ENCODE peak calls at places on chromosome 2, in four cellular contexts. One of them, this sample, is unnamed.

GRCh38 chr2:210269148-210269547 is 43.9 kb upstream of the ACADL start:
- DNase-seq in CD4-positive, CD25-positive, alpha-beta regulatory T cell: no peak
- DNase-seq in CD8-positive, alpha-beta memory T cell: no peak
- DNase-seq in uterus: no peak
- DNase-seq in this sample: no peak

GRCh38 chr2:173124441-173124840 is 48.8 kb downstream of the MAP3K20 start:
- DNase-seq in uterus: no peak
- DNase-seq in CD4-positive, CD25-positive, alpha-beta regulatory T cell: no peak
- DNase-seq in CD8-positive, alpha-beta memory T cell: no peak
- DNase-seq in this sample: no peak

GRCh38 chr2:222440670-222441422 is 16.5 kb downstream of the SGPP2 start:
- DNase-seq in CD4-positive, CD25-positive, alpha-beta regulatory T cell: no peak
- DNase-seq in uterus: peak; percentile 50
- DNase-seq in CD8-positive, alpha-beta memory T cell: no peak
- DNase-seq in this sample: no peak

GRCh38 chr2:113276906-113277425 is 1.8 kb downstream of the PAX8 start:
- DNase-seq in CD4-positive, CD25-positive, alpha-beta regulatory T cell: no peak
- DNase-seq in CD8-positive, alpha-beta memory T cell: no peak
- DNase-seq in uterus: no peak
- DNase-seq in this sample: no peak

GRCh38 chr2:233764761-233765160 is 4.7 kb downstream of the UGT1A1 start:
- DNase-seq in CD4-positive, CD25-positive, alpha-beta regulatory T cell: no peak
- DNase-seq in uterus: no peak
- DNase-seq in CD8-positive, alpha-beta memory T cell: no peak
- DNase-seq in this sample: no peak

GRCh38 chr2:63023444-63023843 is 27.2 kb upstream of the OTX1 start:
- DNase-seq in uterus: no peak
- DNase-seq in CD8-positive, alpha-beta memory T cell: no peak
- DNase-seq in CD4-positive, CD25-positive, alpha-beta regulatory T cell: peak; percentile 11
- DNase-seq in this sample: no peak

GRCh38 chr2:146873056-146873455 is 971.8 kb upstream of the ACVR2A start:
- DNase-seq in CD8-positive, alpha-beta memory T cell: no peak
- DNase-seq in uterus: no peak
- DNase-seq in CD4-positive, CD25-positive, alpha-beta regulatory T cell: no peak
- DNase-seq in this sample: no peak

GRCh38 chr2:84646514-84646913 is 130.2 kb downstream of the DNAH6 start:
- DNase-seq in CD8-positive, alpha-beta memory T cell: no peak
- DNase-seq in CD4-positive, CD25-positive, alpha-beta regulatory T cell: no peak
- DNase-seq in uterus: no peak
- DNase-seq in this sample: no peak

GRCh38 chr2:12507295-12507694 is 209.4 kb upstream of the TRIB2 start:
- DNase-seq in CD4-positive, CD25-positive, alpha-beta regulatory T cell: peak; percentile 87
- DNase-seq in CD8-positive, alpha-beta memory T cell: peak; percentile 52
- DNase-seq in uterus: no peak
- DNase-seq in this sample: no peak

GRCh38 chr2:63768051-63768450 is 73.6 kb upstream of the UGP2 start:
- DNase-seq in uterus: no peak
- DNase-seq in CD4-positive, CD25-positive, alpha-beta regulatory T cell: no peak
- DNase-seq in CD8-positive, alpha-beta memory T cell: no peak
- DNase-seq in this sample: no peak

GRCh38 chr2:128421286-128421685 is 102.6 kb upstream of the HS6ST1 start:
- DNase-seq in uterus: no peak
- DNase-seq in CD8-positive, alpha-beta memory T cell: no peak
- DNase-seq in CD4-positive, CD25-positive, alpha-beta regulatory T cell: no peak
- DNase-seq in this sample: no peak

GRCh38 chr2:164644036-164644700 is 22.9 kb upstream of the GRB14 start:
- DNase-seq in uterus: no peak
- DNase-seq in CD4-positive, CD25-positive, alpha-beta regulatory T cell: no peak
- DNase-seq in CD8-positive, alpha-beta memory T cell: no peak
- DNase-seq in this sample: no peak

GRCh38 chr2:55500025-55500424 is 19.5 kb upstream of the CFAP36 start:
- DNase-seq in CD8-positive, alpha-beta memory T cell: no peak
- DNase-seq in uterus: no peak
- DNase-seq in CD4-positive, CD25-positive, alpha-beta regulatory T cell: no peak
- DNase-seq in this sample: no peak

GRCh38 chr2:22855081-22855480 is 529.9 kb upstream of the KLHL29 start:
- DNase-seq in CD8-positive, alpha-beta memory T cell: no peak
- DNase-seq in uterus: no peak
- DNase-seq in CD4-positive, CD25-positive, alpha-beta regulatory T cell: no peak
- DNase-seq in this sample: no peak

GRCh38 chr2:12738112-12738485 is 21.4 kb downstream of the TRIB2 start:
- DNase-seq in uterus: no peak
- DNase-seq in CD8-positive, alpha-beta memory T cell: no peak
- DNase-seq in CD4-positive, CD25-positive, alpha-beta regulatory T cell: no peak
- DNase-seq in this sample: no peak

GRCh38 chr2:6896930-6897759 is 19.6 kb downstream of the RSAD2 start:
- DNase-seq in uterus: no peak
- DNase-seq in CD8-positive, alpha-beta memory T cell: peak; percentile 32
- DNase-seq in CD4-positive, CD25-positive, alpha-beta regulatory T cell: peak; percentile 54
- DNase-seq in this sample: no peak

GRCh38 chr2:187580462-187581124 is 26.4 kb upstream of the TFPI start:
- DNase-seq in uterus: no peak
- DNase-seq in CD4-positive, CD25-positive, alpha-beta regulatory T cell: peak; percentile 24
- DNase-seq in CD8-positive, alpha-beta memory T cell: no peak
- DNase-seq in this sample: no peak

GRCh38 chr2:54331095-54331835 is 75.2 kb upstream of the TSPYL6 start:
- DNase-seq in CD8-positive, alpha-beta memory T cell: no peak
- DNase-seq in CD4-positive, CD25-positive, alpha-beta regulatory T cell: no peak
- DNase-seq in uterus: no peak
- DNase-seq in this sample: no peak

GRCh38 chr2:74778381-74779371 is 55.3 kb upstream of the HK2 start:
- DNase-seq in CD8-positive, alpha-beta memory T cell: no peak
- DNase-seq in uterus: no peak
- DNase-seq in CD4-positive, CD25-positive, alpha-beta regulatory T cell: no peak
- DNase-seq in this sample: no peak

GRCh38 chr2:17427401-17427800 is 90.8 kb downstream of the RAD51AP2 start:
- DNase-seq in CD8-positive, alpha-beta memory T cell: no peak
- DNase-seq in CD4-positive, CD25-positive, alpha-beta regulatory T cell: no peak
- DNase-seq in uterus: no peak
- DNase-seq in this sample: no peak

GRCh38 chr2:170610615-170611014 is 104.5 kb upstream of the SP5 start:
- DNase-seq in CD4-positive, CD25-positive, alpha-beta regulatory T cell: no peak
- DNase-seq in uterus: no peak
- DNase-seq in CD8-positive, alpha-beta memory T cell: no peak
- DNase-seq in this sample: no peak

GRCh38 chr2:5673861-5674240 is 18.3 kb upstream of the SOX11 start:
- DNase-seq in CD4-positive, CD25-positive, alpha-beta regulatory T cell: no peak
- DNase-seq in uterus: no peak
- DNase-seq in CD8-positive, alpha-beta memory T cell: no peak
- DNase-seq in this sample: no peak

GRCh38 chr2:29322011-29322410 is 206.8 kb downstream of the CLIP4 start:
- DNase-seq in CD8-positive, alpha-beta memory T cell: no peak
- DNase-seq in CD4-positive, CD25-positive, alpha-beta regulatory T cell: no peak
- DNase-seq in uterus: no peak
- DNase-seq in this sample: no peak

GRCh38 chr2:174325932-174326879 is 8.5 kb upstream of the SP9 start:
- DNase-seq in CD8-positive, alpha-beta memory T cell: no peak
- DNase-seq in CD4-positive, CD25-positive, alpha-beta regulatory T cell: peak; percentile 12
- DNase-seq in uterus: peak; percentile 20
- DNase-seq in this sample: peak; percentile 59

GRCh38 chr2:229454934-229455631 is 184.0 kb upstream of the PID1 start:
- DNase-seq in CD4-positive, CD25-positive, alpha-beta regulatory T cell: no peak
- DNase-seq in CD8-positive, alpha-beta memory T cell: no peak
- DNase-seq in uterus: no peak
- DNase-seq in this sample: no peak

GRCh38 chr2:49973917-49974368 is 819.6 kb upstream of the FSHR start:
- DNase-seq in CD4-positive, CD25-positive, alpha-beta regulatory T cell: peak; percentile 70
- DNase-seq in uterus: peak; percentile 39
- DNase-seq in CD8-positive, alpha-beta memory T cell: peak; percentile 14
- DNase-seq in this sample: peak; percentile 52

GRCh38 chr2:160392201-160392600 is 101.4 kb downstream of the RBMS1 start:
- DNase-seq in CD4-positive, CD25-positive, alpha-beta regulatory T cell: no peak
- DNase-seq in uterus: no peak
- DNase-seq in CD8-positive, alpha-beta memory T cell: no peak
- DNase-seq in this sample: no peak
- H3K4me1 ChIP-seq in CD4-positive, CD25-positive, alpha-beta regulatory T cell: peaks cover 60% of the 10 kb centered on the region
- H3K4me1 ChIP-seq in uterus: peaks cover 9% of the 10 kb centered on the region
- H3K4me1 ChIP-seq in CD8-positive, alpha-beta memory T cell: peaks cover 87% of the 10 kb centered on the region
- H3K4me1 ChIP-seq in this sample: peaks cover 81% of the 10 kb centered on the region

GRCh38 chr2:200608341-200609026 is 22.7 kb downstream of the AOX1 start:
- DNase-seq in uterus: no peak
- DNase-seq in CD4-positive, CD25-positive, alpha-beta regulatory T cell: no peak
- DNase-seq in CD8-positive, alpha-beta memory T cell: no peak
- DNase-seq in this sample: no peak

GRCh38 chr2:200604571-200605255 is 18.9 kb downstream of the AOX1 start:
- DNase-seq in uterus: no peak
- DNase-seq in CD4-positive, CD25-positive, alpha-beta regulatory T cell: no peak
- DNase-seq in CD8-positive, alpha-beta memory T cell: no peak
- DNase-seq in this sample: no peak

GRCh38 chr2:200613692-200614091 is 27.9 kb downstream of the AOX1 start:
- DNase-seq in CD8-positive, alpha-beta memory T cell: no peak
- DNase-seq in CD4-positive, CD25-positive, alpha-beta regulatory T cell: no peak
- DNase-seq in uterus: no peak
- DNase-seq in this sample: no peak

GRCh38 chr2:200614249-200614648 is 28.4 kb downstream of the AOX1 start:
- DNase-seq in uterus: no peak
- DNase-seq in CD4-positive, CD25-positive, alpha-beta regulatory T cell: no peak
- DNase-seq in CD8-positive, alpha-beta memory T cell: no peak
- DNase-seq in this sample: no peak

DNA sequence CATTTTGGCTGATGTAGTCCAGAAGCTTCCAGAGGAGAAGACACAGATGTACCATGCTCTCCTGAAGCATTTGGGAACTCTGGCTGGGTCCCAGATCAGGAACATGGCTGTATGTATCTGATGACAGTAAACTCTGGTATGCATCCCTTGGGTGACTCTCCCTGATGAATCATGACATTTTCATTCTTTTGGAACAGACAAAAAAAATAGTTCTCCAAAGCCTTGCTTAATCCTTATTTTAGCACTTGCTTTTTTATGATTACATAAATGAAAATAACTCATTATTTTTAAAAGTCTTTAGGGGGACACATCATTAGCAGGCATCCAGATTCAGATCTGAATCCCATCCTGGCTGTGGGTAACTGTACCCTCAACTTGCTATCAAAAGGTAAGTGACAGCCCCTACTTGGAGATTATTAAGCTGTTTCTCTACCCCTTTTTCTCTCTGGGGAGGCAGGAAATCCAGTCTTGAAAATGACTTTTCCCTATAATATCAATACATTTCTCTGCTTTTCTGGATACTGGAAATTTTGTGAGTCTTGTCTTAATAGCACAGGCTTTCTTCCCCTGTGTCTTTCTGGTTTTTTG is 23.3 kb downstream of the AOX1 start:
- DNase-seq in CD8-positive, alpha-beta memory T cell: no peak
- DNase-seq in uterus: no peak
- DNase-seq in CD4-positive, CD25-positive, alpha-beta regulatory T cell: no peak
- DNase-seq in this sample: no peak
- H3K4me3 ChIP-seq in CD8-positive, alpha-beta memory T cell: no peak overlapping the region
- H3K4me3 ChIP-seq in uterus: no peak overlapping the region
- H3K4me3 ChIP-seq in CD4-positive, CD25-positive, alpha-beta regulatory T cell: no peak overlapping the region
- H3K4me3 ChIP-seq in this sample: no peak overlapping the region

DNA sequence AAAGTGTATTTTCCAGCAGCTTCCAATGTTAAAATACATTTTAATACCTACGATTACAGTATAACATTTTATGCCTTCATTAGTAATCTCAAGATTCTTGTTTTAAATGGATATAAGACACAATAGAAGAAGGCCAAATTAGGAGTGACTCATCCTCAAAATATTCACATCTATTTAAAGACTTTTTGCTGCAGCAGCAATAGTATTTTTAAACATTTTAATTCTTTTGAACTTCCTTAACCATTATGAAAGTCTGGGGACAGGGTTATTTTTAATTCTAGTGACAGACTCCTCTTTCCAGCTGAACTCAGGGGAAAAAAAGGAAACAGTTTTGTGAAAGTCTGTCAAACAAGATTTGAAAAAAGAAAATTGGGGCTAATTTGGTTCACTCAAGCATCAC is 541.7 kb downstream of the NUP35 start:
- DNase-seq in CD8-positive, alpha-beta memory T cell: no peak
- DNase-seq in CD4-positive, CD25-positive, alpha-beta regulatory T cell: no peak
- DNase-seq in uterus: no peak
- DNase-seq in this sample: no peak
- H3K4me1 ChIP-seq in CD8-positive, alpha-beta memory T cell: no peaks in the 10 kb centered on the region
- H3K4me1 ChIP-seq in CD4-positive, CD25-positive, alpha-beta regulatory T cell: no peaks in the 10 kb centered on the region
- H3K4me1 ChIP-seq in uterus: no peaks in the 10 kb centered on the region
- H3K4me1 ChIP-seq in this sample: no peaks in the 10 kb centered on the region

DNA sequence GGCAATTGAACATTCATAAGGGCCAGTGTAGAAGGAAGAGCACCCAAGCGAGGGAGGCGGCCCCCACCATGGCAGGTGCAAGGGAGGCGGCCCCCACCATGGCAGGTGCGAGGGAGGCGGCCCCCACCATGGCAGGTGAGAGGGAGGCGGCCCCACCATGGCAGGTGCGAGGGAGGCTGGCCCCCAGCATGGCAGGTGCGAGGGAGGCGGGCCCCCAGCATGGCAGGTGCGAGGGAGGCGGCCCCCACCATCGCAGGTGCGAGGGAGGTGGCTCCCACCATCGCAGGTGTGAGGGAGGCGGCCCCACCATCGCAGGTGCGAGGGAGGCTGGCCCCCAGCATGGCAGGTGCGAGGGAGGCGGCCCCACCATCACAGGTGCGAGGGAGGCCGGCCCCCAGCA is 24.7 kb upstream of the GPC1 start:
- DNase-seq in CD4-positive, CD25-positive, alpha-beta regulatory T cell: no peak
- DNase-seq in uterus: peak; percentile 5
- DNase-seq in CD8-positive, alpha-beta memory T cell: no peak
- DNase-seq in this sample: no peak
- H3K4me3 ChIP-seq in CD4-positive, CD25-positive, alpha-beta regulatory T cell: no peak overlapping the region
- H3K4me3 ChIP-seq in uterus: no peak overlapping the region
- H3K4me3 ChIP-seq in CD8-positive, alpha-beta memory T cell: no peak overlapping the region
- H3K4me3 ChIP-seq in this sample: no peak overlapping the region

DNA sequence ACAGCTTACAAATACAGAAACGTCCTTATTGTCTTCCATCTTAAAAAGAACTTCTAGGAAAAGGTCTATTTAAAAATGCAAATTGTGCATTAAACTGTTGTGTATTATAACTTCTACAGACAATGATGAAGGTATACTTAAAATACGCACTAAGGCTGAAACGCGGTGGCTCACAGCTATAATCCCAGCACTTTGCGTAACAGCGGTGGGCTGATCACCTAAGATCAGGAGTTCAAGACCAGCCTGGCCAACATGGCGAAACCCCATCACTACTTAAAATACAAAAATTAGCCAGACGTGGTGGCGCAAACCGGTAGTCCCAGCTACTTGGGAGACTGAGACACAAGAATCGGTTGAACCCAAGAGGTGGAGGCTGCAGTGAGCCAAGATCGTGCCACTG is 4.9 kb downstream of the CUL3 start:
- DNase-seq in CD4-positive, CD25-positive, alpha-beta regulatory T cell: no peak
- DNase-seq in uterus: no peak
- DNase-seq in CD8-positive, alpha-beta memory T cell: no peak
- DNase-seq in this sample: no peak
- H3K4me1 ChIP-seq in CD4-positive, CD25-positive, alpha-beta regulatory T cell: peaks cover 83% of the 10 kb centered on the region
- H3K4me1 ChIP-seq in uterus: peaks cover 6% of the 10 kb centered on the region
- H3K4me1 ChIP-seq in CD8-positive, alpha-beta memory T cell: peaks cover 76% of the 10 kb centered on the region
- H3K4me1 ChIP-seq in this sample: peaks cover 76% of the 10 kb centered on the region

GRCh38 chr2:133633309-133633708 is 65.0 kb upstream of the NCKAP5 start:
- DNase-seq in uterus: no peak
- DNase-seq in CD4-positive, CD25-positive, alpha-beta regulatory T cell: no peak
- DNase-seq in CD8-positive, alpha-beta memory T cell: no peak
- DNase-seq in this sample: no peak
- H3K4me3 ChIP-seq in uterus: no peak overlapping the region
- H3K4me3 ChIP-seq in CD4-positive, CD25-positive, alpha-beta regulatory T cell: no peak overlapping the region
- H3K4me3 ChIP-seq in CD8-positive, alpha-beta memory T cell: no peak overlapping the region
- H3K4me3 ChIP-seq in this sample: no peak overlapping the region

GRCh38 chr2:25312958-25313710 is 28.6 kb downstream of the DNMT3A start:
- DNase-seq in uterus: no peak
- DNase-seq in CD4-positive, CD25-positive, alpha-beta regulatory T cell: peak; percentile 63
- DNase-seq in CD8-positive, alpha-beta memory T cell: no peak
- DNase-seq in this sample: no peak
- H3K4me1 ChIP-seq in uterus: peaks cover 18% of the 10 kb centered on the region
- H3K4me1 ChIP-seq in CD4-positive, CD25-positive, alpha-beta regulatory T cell: peaks cover 78% of the 10 kb centered on the region
- H3K4me1 ChIP-seq in CD8-positive, alpha-beta memory T cell: peaks cover 80% of the 10 kb centered on the region
- H3K4me1 ChIP-seq in this sample: peaks cover 54% of the 10 kb centered on the region

This sample was measured in lower lobe of right lung.